ENCODE peak calls at places on chromosome 15, in five cellular contexts. One of them, this sample, is unnamed.

GRCh38 chr15:101107625-101108457 is 144.0 kb downstream of the CHSY1 start:
- DNase-seq in AG10803: no peak
- DNase-seq in epithelial cell of esophagus: no peak
- DNase-seq in foreskin fibroblast: no peak
- DNase-seq in K562: peak; percentile 76
- DNase-seq in this sample: no peak

GRCh38 chr15:58308742-58309355 is 122.9 kb upstream of the LIPC start:
- DNase-seq in AG10803: no peak
- DNase-seq in epithelial cell of esophagus: no peak
- DNase-seq in foreskin fibroblast: no peak
- DNase-seq in K562: peak; percentile 39
- DNase-seq in this sample: no peak

GRCh38 chr15:25226360-25226759 is 212.5 kb downstream of the UBE3A start:
- DNase-seq in AG10803: no peak
- DNase-seq in epithelial cell of esophagus: no peak
- DNase-seq in foreskin fibroblast: no peak
- DNase-seq in K562: no peak
- DNase-seq in this sample: no peak

GRCh38 chr15:40764766-40765136 is 883 bp downstream of the GCHFR start:
- DNase-seq in AG10803: no peak
- DNase-seq in epithelial cell of esophagus: no peak
- DNase-seq in foreskin fibroblast: no peak
- DNase-seq in K562: no peak
- DNase-seq in this sample: no peak

GRCh38 chr15:57665939-57666338 is 40.6 kb upstream of the POLR2M start:
- DNase-seq in AG10803: no peak
- DNase-seq in epithelial cell of esophagus: no peak
- DNase-seq in foreskin fibroblast: no peak
- DNase-seq in K562: no peak
- DNase-seq in this sample: no peak

GRCh38 chr15:100537326-100537725 is 8.6 kb upstream of the CERS3 start:
- DNase-seq in AG10803: no peak
- DNase-seq in epithelial cell of esophagus: no peak
- DNase-seq in foreskin fibroblast: no peak
- DNase-seq in K562: no peak
- DNase-seq in this sample: no peak

GRCh38 chr15:42215854-42216829 is 8.0 kb upstream of the VPS39 start:
- DNase-seq in AG10803: no peak
- DNase-seq in epithelial cell of esophagus: no peak
- DNase-seq in foreskin fibroblast: no peak
- DNase-seq in K562: no peak
- DNase-seq in this sample: no peak

GRCh38 chr15:30001592-30001991 is 81.2 kb upstream of the GOLGA8J start:
- DNase-seq in AG10803: no peak
- DNase-seq in epithelial cell of esophagus: no peak
- DNase-seq in foreskin fibroblast: no peak
- DNase-seq in K562: no peak
- DNase-seq in this sample: no peak

GRCh38 chr15:53675832-53676231 is 83.6 kb downstream of the WDR72 start:
- DNase-seq in AG10803: no peak
- DNase-seq in epithelial cell of esophagus: no peak
- DNase-seq in foreskin fibroblast: no peak
- DNase-seq in K562: no peak
- DNase-seq in this sample: no peak

GRCh38 chr15:98966036-98966787 is 41.4 kb downstream of the PGPEP1L start:
- DNase-seq in AG10803: peak; percentile 44
- DNase-seq in epithelial cell of esophagus: no peak
- DNase-seq in foreskin fibroblast: no peak
- DNase-seq in K562: no peak
- DNase-seq in this sample: no peak

GRCh38 chr15:93913871-93914270 is 317.5 kb upstream of the MCTP2 start:
- DNase-seq in AG10803: no peak
- DNase-seq in epithelial cell of esophagus: no peak
- DNase-seq in foreskin fibroblast: no peak
- DNase-seq in K562: no peak
- DNase-seq in this sample: no peak

GRCh38 chr15:70252056-70252935 is 154.6 kb upstream of the TLE3 start:
- DNase-seq in AG10803: no peak
- DNase-seq in epithelial cell of esophagus: peak; percentile 52
- DNase-seq in foreskin fibroblast: no peak
- DNase-seq in K562: no peak
- DNase-seq in this sample: no peak

GRCh38 chr15:77026501-77027110 is 31.7 kb downstream of the PSTPIP1 start:
- DNase-seq in AG10803: no peak
- DNase-seq in epithelial cell of esophagus: no peak
- DNase-seq in foreskin fibroblast: no peak
- DNase-seq in K562: no peak
- DNase-seq in this sample: no peak

GRCh38 chr15:68700395-68701123 is 120.1 kb downstream of the ANP32A start:
- DNase-seq in AG10803: peak; percentile 59
- DNase-seq in epithelial cell of esophagus: no peak
- DNase-seq in foreskin fibroblast: peak; percentile 48
- DNase-seq in K562: no peak
- DNase-seq in this sample: no peak

GRCh38 chr15:49196856-49197255 is 26.8 kb downstream of the GALK2 start:
- DNase-seq in AG10803: no peak
- DNase-seq in epithelial cell of esophagus: no peak
- DNase-seq in foreskin fibroblast: no peak
- DNase-seq in K562: no peak
- DNase-seq in this sample: no peak

GRCh38 chr15:40097096-40097967 is 11.3 kb downstream of the BMF start:
- DNase-seq in AG10803: no peak
- DNase-seq in epithelial cell of esophagus: no peak
- DNase-seq in foreskin fibroblast: no peak
- DNase-seq in K562: no peak
- DNase-seq in this sample: no peak

GRCh38 chr15:86139828-86140227 is 60.2 kb downstream of the AGBL1 start:
- DNase-seq in AG10803: no peak
- DNase-seq in epithelial cell of esophagus: no peak
- DNase-seq in foreskin fibroblast: no peak
- DNase-seq in K562: peak; percentile 3
- DNase-seq in this sample: no peak

GRCh38 chr15:39232512-39232911 is 348.4 kb upstream of the THBS1 start:
- DNase-seq in AG10803: peak; percentile 97
- DNase-seq in epithelial cell of esophagus: peak; percentile 79
- DNase-seq in foreskin fibroblast: peak; percentile 96
- DNase-seq in K562: no peak
- DNase-seq in this sample: peak; percentile 70

GRCh38 chr15:45402955-45403892 is 24.9 kb upstream of the GATM start:
- DNase-seq in AG10803: peak; percentile 29
- DNase-seq in epithelial cell of esophagus: peak; percentile 90
- DNase-seq in foreskin fibroblast: peak; percentile 54
- DNase-seq in K562: peak; percentile 59
- DNase-seq in this sample: no peak

GRCh38 chr15:75152382-75153079 is 49.2 kb upstream of the C15orf39 start:
- DNase-seq in AG10803: no peak
- DNase-seq in epithelial cell of esophagus: no peak
- DNase-seq in foreskin fibroblast: no peak
- DNase-seq in K562: no peak
- DNase-seq in this sample: no peak

GRCh38 chr15:75148293-75148692 is 53.4 kb upstream of the C15orf39 start:
- DNase-seq in AG10803: no peak
- DNase-seq in epithelial cell of esophagus: no peak
- DNase-seq in foreskin fibroblast: no peak
- DNase-seq in K562: no peak
- DNase-seq in this sample: no peak

GRCh38 chr15:75151214-75152128 is 50.2 kb upstream of the C15orf39 start:
- DNase-seq in AG10803: no peak
- DNase-seq in epithelial cell of esophagus: no peak
- DNase-seq in foreskin fibroblast: no peak
- DNase-seq in K562: no peak
- DNase-seq in this sample: no peak

GRCh38 chr15:75153084-75153483 is 48.6 kb upstream of the C15orf39 start:
- DNase-seq in AG10803: no peak
- DNase-seq in epithelial cell of esophagus: no peak
- DNase-seq in foreskin fibroblast: no peak
- DNase-seq in K562: peak; percentile 71
- DNase-seq in this sample: no peak

DNA sequence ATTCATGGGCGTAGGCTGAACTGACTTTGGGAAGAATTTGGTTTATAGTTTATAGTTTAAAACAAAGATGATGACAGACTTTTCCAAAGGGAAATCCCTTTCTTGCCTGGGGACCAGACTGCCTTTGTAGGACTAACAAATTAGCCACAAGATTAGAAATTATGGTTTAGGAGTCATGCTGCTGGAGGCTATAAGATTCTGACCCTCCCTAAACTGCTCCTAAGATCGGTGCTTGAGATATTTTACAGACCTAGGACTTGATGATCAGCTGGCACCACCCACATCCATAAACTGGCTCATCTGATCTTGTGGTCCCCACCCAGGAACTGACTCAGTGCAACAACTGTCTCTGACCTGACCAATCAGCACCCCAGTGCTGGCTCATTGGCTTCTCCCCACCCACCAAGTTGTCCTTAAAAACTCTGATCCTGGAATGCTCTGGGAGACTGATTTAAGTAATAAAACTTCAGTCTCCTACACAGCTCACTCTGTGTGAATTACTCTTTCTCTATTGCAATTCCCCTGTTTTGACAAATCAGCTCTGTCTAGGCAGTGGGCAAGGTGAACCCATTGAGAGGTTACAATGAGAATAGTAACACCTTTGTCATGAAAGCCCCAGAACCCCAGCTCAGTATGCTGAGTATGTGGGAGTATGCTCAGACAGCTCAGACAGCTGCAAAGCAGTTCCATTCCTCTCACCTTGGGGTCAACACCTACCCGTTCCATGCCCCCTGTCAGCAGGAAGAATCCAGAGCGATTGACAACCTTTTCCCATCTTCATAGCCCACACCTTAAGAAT is 51.6 kb upstream of the C15orf39 start:
- DNase-seq in AG10803: peak; percentile 81
- DNase-seq in epithelial cell of esophagus: peak; percentile 82
- DNase-seq in foreskin fibroblast: peak; percentile 80
- DNase-seq in K562: peak; percentile 70
- DNase-seq in this sample: no peak
- H3K4me3 ChIP-seq in AG10803: no peak overlapping the region
- H3K4me3 ChIP-seq in epithelial cell of esophagus: no peak overlapping the region
- H3K4me3 ChIP-seq in foreskin fibroblast: no peak overlapping the region
- H3K4me3 ChIP-seq in K562: no peak overlapping the region
- H3K4me3 ChIP-seq in this sample: no peak overlapping the region

GRCh38 chr15:51265037-51265555 is 73.3 kb downstream of the CYP19A1 start:
- DNase-seq in AG10803: peak; percentile 18
- DNase-seq in epithelial cell of esophagus: no peak
- DNase-seq in foreskin fibroblast: no peak
- DNase-seq in K562: no peak
- DNase-seq in this sample: no peak

GRCh38 chr15:51266548-51266947 is 71.8 kb downstream of the CYP19A1 start:
- DNase-seq in AG10803: peak; percentile 13
- DNase-seq in epithelial cell of esophagus: no peak
- DNase-seq in foreskin fibroblast: no peak
- DNase-seq in K562: no peak
- DNase-seq in this sample: no peak

GRCh38 chr15:51267047-51267713 is 71.2 kb downstream of the CYP19A1 start:
- DNase-seq in AG10803: no peak
- DNase-seq in epithelial cell of esophagus: no peak
- DNase-seq in foreskin fibroblast: no peak
- DNase-seq in K562: no peak
- DNase-seq in this sample: no peak

GRCh38 chr15:51269496-51269895 is 68.9 kb downstream of the CYP19A1 start:
- DNase-seq in AG10803: no peak
- DNase-seq in epithelial cell of esophagus: no peak
- DNase-seq in foreskin fibroblast: no peak
- DNase-seq in K562: no peak
- DNase-seq in this sample: no peak

GRCh38 chr15:51267714-51268105 is 70.7 kb downstream of the CYP19A1 start:
- DNase-seq in AG10803: no peak
- DNase-seq in epithelial cell of esophagus: no peak
- DNase-seq in foreskin fibroblast: no peak
- DNase-seq in K562: no peak
- DNase-seq in this sample: no peak
- TF ChIP-seq CTCF in AG10803: no peak
- TF ChIP-seq CTCF in epithelial cell of esophagus: no peak
- TF ChIP-seq CTCF in foreskin fibroblast: no peak
- TF ChIP-seq CTCF in K562: no peak
- TF ChIP-seq CTCF in this sample: no peak

GRCh38 chr15:33746203-33746602 is 222.1 kb upstream of the CHRM5 start:
- DNase-seq in AG10803: no peak
- DNase-seq in epithelial cell of esophagus: peak; percentile 23
- DNase-seq in foreskin fibroblast: no peak
- DNase-seq in K562: no peak
- DNase-seq in this sample: no peak

GRCh38 chr15:33737687-33738606 is 230.3 kb upstream of the CHRM5 start:
- DNase-seq in AG10803: peak; percentile 13
- DNase-seq in epithelial cell of esophagus: peak; percentile 66
- DNase-seq in foreskin fibroblast: no peak
- DNase-seq in K562: peak; percentile 48
- DNase-seq in this sample: no peak

GRCh38 chr15:33742286-33742685 is 226.0 kb upstream of the CHRM5 start:
- DNase-seq in AG10803: peak; percentile 44
- DNase-seq in epithelial cell of esophagus: no peak
- DNase-seq in foreskin fibroblast: no peak
- DNase-seq in K562: no peak
- DNase-seq in this sample: no peak

GRCh38 chr15:33738941-33739664 is 229.2 kb upstream of the CHRM5 start:
- DNase-seq in AG10803: no peak
- DNase-seq in epithelial cell of esophagus: no peak
- DNase-seq in foreskin fibroblast: no peak
- DNase-seq in K562: no peak
- DNase-seq in this sample: no peak

GRCh38 chr15:33742807-33743206 is 225.5 kb upstream of the CHRM5 start:
- DNase-seq in AG10803: peak; percentile 84
- DNase-seq in epithelial cell of esophagus: no peak
- DNase-seq in foreskin fibroblast: peak; percentile 11
- DNase-seq in K562: no peak
- DNase-seq in this sample: peak; percentile 36
- H3K4me3 ChIP-seq in AG10803: no peak overlapping the region
- H3K4me3 ChIP-seq in epithelial cell of esophagus: no peak overlapping the region
- H3K4me3 ChIP-seq in foreskin fibroblast: no peak overlapping the region
- H3K4me3 ChIP-seq in K562: no peak overlapping the region
- H3K4me3 ChIP-seq in this sample: no peak overlapping the region

DNA sequence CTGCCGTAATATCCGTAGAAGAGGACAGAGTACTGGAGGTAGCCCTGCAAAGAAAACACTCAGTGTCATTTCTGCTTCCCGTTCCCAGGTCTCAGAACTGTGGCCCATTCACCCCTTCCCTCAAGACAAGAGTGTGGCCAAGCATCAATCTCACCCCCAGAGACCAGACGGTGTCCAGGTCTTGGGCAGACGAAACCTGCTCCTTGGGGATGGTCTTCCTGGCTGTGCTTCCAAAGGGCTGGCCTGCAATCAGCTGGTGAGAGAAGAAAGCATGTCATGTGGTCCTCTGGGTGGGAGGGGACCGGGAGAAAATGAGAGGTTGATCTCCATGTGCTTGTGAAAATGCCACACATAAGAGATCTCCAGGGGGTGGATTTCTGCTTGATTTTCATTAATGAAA is 15.8 kb downstream of the TMC3 start:
- DNase-seq in AG10803: no peak
- DNase-seq in epithelial cell of esophagus: no peak
- DNase-seq in foreskin fibroblast: no peak
- DNase-seq in K562: no peak
- DNase-seq in this sample: no peak
- TF ChIP-seq CTCF in AG10803: no peak
- TF ChIP-seq CTCF in epithelial cell of esophagus: no peak
- TF ChIP-seq CTCF in foreskin fibroblast: no peak
- TF ChIP-seq CTCF in K562: no peak
- TF ChIP-seq CTCF in this sample: no peak

This sample was measured in epithelial cell of proximal tubule.